ENCODE peak calls at places on chromosomes 16 and 17, in four cellular contexts. J is ovary, X is Peyer's patch, K is gastrocnemius medialis. E is an unnamed sample.

GRCh38 chr17:14918540-14918939 is 346.6 kb downstream of the PMP22 start:
- DNase-seq in J (no peak), K (no peak), X (no peak), E (no peak)

GRCh38 chr16:71479420-71479819 is 9.7 kb downstream of the ZNF19 start:
- DNase-seq in X (no peak), K (no peak), J (no peak), E (no peak)

GRCh38 chr16:7268182-7268581 is 64.5 kb upstream of the RBFOX1 start:
- DNase-seq in X (no peak), J (no peak), K (peak; percentile 60), E (no peak)

GRCh38 chr17:28701987-28702751 is 9.5 kb downstream of the PROCA1 start:
- DNase-seq in K (no peak), J (no peak), X (no peak), E (no peak)

GRCh38 chr17:57881783-57882291 is 32.0 kb upstream of the MRPS23 start:
- DNase-seq in K (peak; percentile 69), J (peak; percentile 37), X (no peak), E (no peak)

GRCh38 chr17:77327181-77327565 is 186.4 kb downstream of the SEC14L1 start:
- DNase-seq in X (peak; percentile 14), K (no peak), J (no peak), E (no peak)

GRCh38 chr16:47492428-47493357 is 31.6 kb downstream of the PHKB start:
- DNase-seq in J (peak; percentile 21), K (peak; percentile 88), X (peak; percentile 64), E (peak; percentile 63)

GRCh38 chr16:71781741-71782140 is 26.9 kb downstream of the AP1G1 start:
- DNase-seq in J (no peak), K (no peak), X (no peak), E (no peak)

GRCh38 chr17:16488572-16488997 is 3.4 kb downstream of the LRRC75A start:
- DNase-seq in K (no peak), J (no peak), X (no peak), E (no peak)

GRCh38 chr16:15776572-15776971 is 80.3 kb downstream of the MYH11 start:
- DNase-seq in J (no peak), K (no peak), X (no peak), E (no peak)

GRCh38 chr16:10951016-10951415 is 6.7 kb downstream of the CLEC16A start:
- DNase-seq in J (no peak), K (no peak), X (no peak), E (no peak)

GRCh38 chr17:50787106-50787505 is 19.8 kb upstream of the ANKRD40CL start:
- DNase-seq in J (no peak), K (no peak), X (no peak), E (no peak)

GRCh38 chr16:85724936-85725335 is 26.0 kb downstream of the C16orf74 start:
- DNase-seq in J (no peak), X (no peak), K (no peak), E (no peak)

GRCh38 chr16:79653337-79654000 is 52.9 kb upstream of the MAF start:
- DNase-seq in J (peak; percentile 30), K (peak; percentile 14), X (no peak), E (no peak)

GRCh38 chr16:77905356-77905920 is 116.9 kb upstream of the CLEC3A start:
- DNase-seq in X (no peak), J (no peak), K (no peak), E (no peak)

GRCh38 chr17:58710948-58711552 is 18.6 kb downstream of the RAD51C start:
- DNase-seq in X (peak; percentile 54), J (no peak), K (no peak), E (no peak)

GRCh38 chr16:88380619-88381018 is 2.1 kb upstream of the ZNF469 start:
- DNase-seq in K (no peak), J (no peak), X (no peak), E (no peak)

GRCh38 chr17:50532452-50533024 is at the start of gene EPN3:
- DNase-seq in J (no peak), K (no peak), X (no peak), E (no peak)

GRCh38 chr16:18969855-18970240 is 13.9 kb upstream of the TMC7 start:
- DNase-seq in K (no peak), J (no peak), X (no peak), E (no peak)

GRCh38 chr17:2853722-2854580 is 57.7 kb downstream of the RAP1GAP2 start:
- DNase-seq in K (no peak), X (no peak), J (peak; percentile 20), E (peak; percentile 63)

GRCh38 chr17:8253801-8254200 is 4.7 kb downstream of the PFAS start:
- DNase-seq in J (no peak), K (no peak), X (no peak), E (peak; percentile 54)

GRCh38 chr17:50260501-50260911 is 13.8 kb upstream of the TMEM92 start:
- DNase-seq in X (no peak), K (no peak), J (peak; percentile 37), E (peak; percentile 10)

GRCh38 chr17:48352630-48353029 is 77.4 kb downstream of the SKAP1 start:
- DNase-seq in J (no peak), K (no peak), X (no peak), E (no peak)

GRCh38 chr17:49357516-49357915 is 4.5 kb downstream of the ZNF652 start:
- DNase-seq in J (no peak), X (no peak), K (no peak), E (no peak)

GRCh38 chr17:4539025-4539424 is 16.2 kb downstream of the MYBBP1A start:
- DNase-seq in J (no peak), K (no peak), X (no peak), E (peak; percentile 17)

GRCh38 chr16:82991435-82991834 is 364.7 kb downstream of the CDH13 start:
- DNase-seq in K (no peak), X (no peak), J (no peak), E (no peak)

GRCh38 chr17:51487947-51488346 is 227.6 kb downstream of the UTP18 start:
- DNase-seq in X (no peak), J (no peak), K (no peak), E (no peak)

GRCh38 chr16:11139624-11140375 is 116.2 kb downstream of the SOCS1 start:
- DNase-seq in X (no peak), K (no peak), J (no peak), E (no peak)

GRCh38 chr17:77363821-77364361 is 223.1 kb downstream of the SEC14L1 start:
- DNase-seq in X (peak; percentile 59), K (no peak), J (peak; percentile 83), E (no peak)

GRCh38 chr17:1947743-1948516 is 77.2 kb downstream of the RTN4RL1 start:
- DNase-seq in X (no peak), J (no peak), K (no peak), E (no peak)

GRCh38 chr17:5619088-5619740 is 34.9 kb upstream of the NLRP1 start:
- DNase-seq in X (no peak), J (no peak), K (no peak), E (no peak)

GRCh38 chr17:50769884-50770283 is 2.6 kb upstream of the ANKRD40CL start:
- DNase-seq in J (no peak), X (no peak), K (no peak), E (no peak)

GRCh38 chr17:27290916-27291598 is 2.9 kb upstream of the WSB1 start:
- DNase-seq in K (no peak), J (no peak), X (no peak), E (no peak)

GRCh38 chr16:241866-242265 is 7.2 kb downstream of the FAM234A start:
- DNase-seq in K (no peak), J (no peak), X (no peak), E (no peak)

GRCh38 chr17:77298811-77299210 is 158.0 kb downstream of the SEC14L1 start:
- DNase-seq in X (no peak), J (no peak), K (no peak), E (no peak)

GRCh38 chr17:79657861-79658810 is 47.3 kb upstream of the RBFOX3 start:
- DNase-seq in X (no peak), K (no peak), J (no peak), E (no peak)

GRCh38 chr17:80101946-80102706 is 745 bp downstream of the GAA start:
- DNase-seq in X (peak; percentile 36), K (no peak), J (no peak), E (peak; percentile 69)

GRCh38 chr17:44353656-44354331 is 8.7 kb downstream of the GRN start:
- DNase-seq in X (no peak), J (no peak), K (no peak), E (peak; percentile 60)

GRCh38 chr17:44355310-44355640 is 8.4 kb downstream of the FAM171A2 start:
- DNase-seq in K (no peak), J (no peak), X (no peak), E (no peak)

GRCh38 chr17:44355642-44356099 is 8.0 kb downstream of the FAM171A2 start:
- DNase-seq in X (no peak), K (no peak), J (no peak), E (no peak)

GRCh38 chr17:44356241-44356640 is 7.4 kb downstream of the FAM171A2 start:
- DNase-seq in X (no peak), J (no peak), K (no peak), E (no peak)

GRCh38 chr17:44354582-44355309 is 8.9 kb downstream of the FAM171A2 start:
- DNase-seq in X (peak; percentile 81), K (no peak), J (no peak), E (peak; percentile 95)
- TF ChIP-seq CTCF in X (peak; percentile 30), K (no peak), J (no peak), E (peak; percentile 92)

GRCh38 chr17:61463068-61463980 is 11.1 kb downstream of the TBX4 start:
- DNase-seq in J (no peak), X (no peak), K (no peak), E (peak; percentile 53)
- TF ChIP-seq CTCF in J (no peak), X (no peak), K (no peak), E (peak; percentile 62)

GRCh38 chr16:2016407-2016922 is 3.1 kb upstream of the NPW start:
- DNase-seq in X (no peak), K (no peak), J (peak; percentile 21), E (peak; percentile 72)
- TF ChIP-seq CTCF in X (no peak), K (no peak), J (no peak), E (peak; percentile 70)

DNA sequence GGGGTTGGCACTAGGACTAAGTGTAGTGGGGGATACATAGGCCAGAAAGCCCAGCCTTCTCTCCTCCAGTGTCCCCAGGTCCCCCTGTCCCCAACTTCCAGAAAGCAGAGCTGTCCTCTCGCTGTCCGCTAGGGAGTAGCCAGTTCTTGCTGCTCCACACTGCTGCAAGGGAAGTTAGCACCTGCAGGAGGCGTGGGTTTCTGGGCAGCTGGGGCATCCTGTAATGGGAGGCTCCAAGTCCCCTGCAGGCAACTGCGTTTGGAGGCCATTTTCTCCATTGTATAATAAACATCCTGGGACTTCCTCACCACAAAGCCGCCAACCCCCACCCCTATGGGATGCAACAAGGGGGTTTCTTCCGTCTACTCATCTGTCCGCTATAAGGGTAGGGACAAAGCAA is 1.7 kb downstream of the RPRML start:
- DNase-seq in K (no peak), X (no peak), J (no peak), E (peak; percentile 81)
- TF ChIP-seq CTCF in K (no peak), X (peak; percentile 24), J (no peak), E (peak; percentile 36)

DNA sequence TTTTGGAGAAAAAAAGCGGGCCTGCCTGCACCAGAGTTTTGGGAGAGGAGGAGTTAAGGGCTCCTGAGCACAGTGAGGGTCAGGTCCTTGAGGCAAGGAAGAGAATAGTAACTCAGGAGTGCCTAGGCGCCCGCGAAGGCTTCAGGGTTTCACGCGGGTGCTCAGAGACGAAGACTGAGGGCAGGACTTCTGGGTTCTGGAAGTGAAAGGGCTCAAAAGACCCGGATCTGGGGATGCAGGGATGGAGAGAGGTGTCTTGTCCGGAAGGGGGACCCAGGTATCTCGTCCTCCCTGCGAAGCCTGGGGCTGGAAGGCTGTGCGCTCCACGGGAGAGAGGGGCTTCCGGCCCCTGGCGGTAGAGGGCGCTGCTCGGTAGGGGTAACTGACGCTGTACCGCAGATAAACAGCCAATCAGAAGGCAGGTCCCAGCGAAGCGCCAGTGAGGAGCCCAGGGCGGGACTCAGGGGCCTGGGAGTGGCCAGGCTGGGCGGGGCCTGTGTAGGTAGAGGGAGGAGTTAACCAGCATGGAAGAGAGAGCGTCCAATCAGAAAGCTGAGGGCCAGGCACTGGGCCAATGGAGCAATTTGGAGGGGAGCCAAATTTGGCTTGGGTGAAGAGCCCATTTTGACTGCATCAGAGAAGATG is 729 bp downstream of the TGFB1I1 start:
- DNase-seq in K (peak; percentile 81), X (peak; percentile 41), J (peak; percentile 97), E (peak; percentile 71)
- TF ChIP-seq CTCF in K (peak; percentile 66), X (peak; percentile 67), J (peak; percentile 59), E (peak; percentile 73)